ENCODE peak calls at places on chromosomes 1 and 21, in six cellular contexts. W, S, T, F, J and P are unnamed samples.

GRCh38 chr1:16165548-16165947 is 9.7 kb upstream of the EPHA2 start:
- DNase-seq in W (no peak), S (no peak), T (no peak), F (no peak), J (no peak), P (no peak)

GRCh38 chr1:244730934-244731434 is 78.1 kb downstream of the DESI2 start:
- DNase-seq in W (no peak), S (no peak), T (no peak), F (no peak), J (no peak), P (no peak)

GRCh38 chr1:176752505-176752904 is 289.5 kb downstream of the PAPPA2 start:
- DNase-seq in W (no peak), S (no peak), T (no peak), F (no peak), J (no peak), P (no peak)

GRCh38 chr1:2300851-2301606 is 72.9 kb downstream of the SKI start:
- DNase-seq in W (peak; percentile 87), S (no peak), T (no peak), F (no peak), J (peak; percentile 47), P (peak; percentile 97)

GRCh38 chr1:9061252-9061948 is 8.0 kb downstream of the SLC2A5 start:
- DNase-seq in W (no peak), S (no peak), T (no peak), F (no peak), J (no peak), P (no peak)

GRCh38 chr1:201411292-201411691 is 10.2 kb downstream of the TNNI1 start:
- DNase-seq in W (no peak), S (no peak), T (no peak), F (no peak), J (no peak), P (no peak)

GRCh38 chr1:80272495-80272894 is 1266.0 kb upstream of the ADGRL4 start:
- DNase-seq in W (no peak), S (no peak), T (no peak), F (no peak), J (no peak), P (no peak)

GRCh38 chr1:155061381-155062150 is 2.0 kb upstream of the EFNA4 start:
- DNase-seq in W (peak; percentile 91), S (peak; percentile 89), T (peak; percentile 34), F (peak; percentile 96), J (peak; percentile 53), P (peak; percentile 90)

GRCh38 chr1:233689748-233690254 is 75.9 kb downstream of the KCNK1 start:
- DNase-seq in W (no peak), S (no peak), T (no peak), F (no peak), J (no peak), P (no peak)

GRCh38 chr1:9231648-9232332 is 2.8 kb upstream of the H6PD start:
- DNase-seq in W (no peak), S (no peak), T (no peak), F (no peak), J (no peak), P (no peak)

GRCh38 chr1:192809286-192810252 is 730 bp downstream of the RGS2 start:
- DNase-seq in W (no peak), S (no peak), T (no peak), F (no peak), J (no peak), P (peak; percentile 70)

GRCh38 chr1:64516803-64517568 is 47.1 kb downstream of the CACHD1 start:
- DNase-seq in W (no peak), S (no peak), T (no peak), F (no peak), J (no peak), P (no peak)

GRCh38 chr1:100240013-100240412 is 9.6 kb downstream of the DBT start:
- DNase-seq in W (no peak), S (no peak), T (no peak), F (no peak), J (no peak), P (no peak)

GRCh38 chr1:111203681-111204210 is 3.3 kb upstream of the DENND2D start:
- DNase-seq in W (peak; percentile 64), S (peak; percentile 75), T (no peak), F (peak; percentile 82), J (no peak), P (peak; percentile 86)

GRCh38 chr1:21924503-21925005 is 12.6 kb downstream of the HSPG2 start:
- DNase-seq in W (no peak), S (no peak), T (no peak), F (no peak), J (no peak), P (no peak)

GRCh38 chr1:2097386-2098300 is 47.4 kb downstream of the PRKCZ start:
- DNase-seq in W (no peak), S (no peak), T (no peak), F (no peak), J (no peak), P (no peak)

GRCh38 chr1:11563560-11564069 is 84.7 kb downstream of the DISP3 start:
- DNase-seq in W (no peak), S (no peak), T (no peak), F (no peak), J (no peak), P (no peak)

GRCh38 chr21:38819051-38819718 is 13.5 kb downstream of the ETS2 start:
- DNase-seq in W (no peak), S (no peak), T (no peak), F (no peak), J (no peak), P (no peak)

GRCh38 chr1:212600071-212600915 is 8.3 kb upstream of the ATF3 start:
- DNase-seq in W (no peak), S (no peak), T (no peak), F (no peak), J (no peak), P (no peak)

GRCh38 chr1:8554956-8555534 is 237.1 kb downstream of the SLC45A1 start:
- DNase-seq in W (no peak), S (no peak), T (no peak), F (no peak), J (no peak), P (no peak)

GRCh38 chr21:25567472-25567871 is 39.8 kb downstream of the MRPL39 start:
- DNase-seq in W (no peak), S (no peak), T (no peak), F (no peak), J (no peak), P (no peak)

GRCh38 chr1:94100785-94101612 is 19.9 kb downstream of the ABCA4 start:
- DNase-seq in W (no peak), S (no peak), T (peak; percentile 33), F (no peak), J (no peak), P (no peak)

GRCh38 chr1:186154651-186155050 is 220.4 kb downstream of the TPR start:
- DNase-seq in W (no peak), S (no peak), T (no peak), F (no peak), J (no peak), P (no peak)

GRCh38 chr21:36355071-36355680 is 30.0 kb upstream of the CHAF1B start:
- DNase-seq in W (no peak), S (no peak), T (no peak), F (no peak), J (no peak), P (no peak)

GRCh38 chr21:46100020-46100419 is 2.1 kb downstream of the COL6A2 start:
- DNase-seq in W (no peak), S (no peak), T (no peak), F (peak; percentile 63), J (no peak), P (no peak)

GRCh38 chr1:185632659-185633428 is 101.3 kb upstream of the HMCN1 start:
- DNase-seq in W (no peak), S (no peak), T (peak; percentile 63), F (no peak), J (no peak), P (no peak)